ENCODE peak calls at places on chromosomes 4 and X, in ten cellular contexts. T is stomach, N is omental fat pad, Z is natural killer cell, K is AG04449, O is ovary, I is nephron progenitor cell, B is astrocyte, X is RWPE1, C is psoas muscle. F is an unnamed sample.

GRCh38 chr4:56843421-56843899 is 22.0 kb upstream of the SPINK2 start:
- DNase-seq in N (no peak), B (no peak), K (no peak), X (no peak), O (peak), Z (no peak), C (no peak), I (no peak), T (no peak), F (no peak)

GRCh38 chr4:6513678-6514077 is 41.3 kb upstream of the PPP2R2C start:
- DNase-seq in X (no peak), T (no peak), N (no peak), I (no peak), C (no peak), O (no peak), K (no peak), B (no peak), Z (no peak), F (no peak)

GRCh38 chr4:2305766-2306501 is 44.0 kb upstream of the MXD4 start:
- DNase-seq in K (no peak), X (no peak), B (no peak), Z (no peak), C (no peak), I (no peak), T (peak), N (no peak), O (no peak), F (no peak)

GRCh38 chr4:133347409-133347808 is 198.3 kb downstream of the PCDH10 start:
- DNase-seq in X (no peak), I (no peak), T (no peak), C (no peak), B (no peak), O (no peak), N (no peak), K (no peak), Z (no peak), F (no peak)

GRCh38 chrX:6614516-6614915 is 79.6 kb upstream of the VCX3A start:
- DNase-seq in O (no peak), C (no peak), K (no peak), T (no peak), Z (no peak), B (no peak), N (no peak), I (no peak), X (no peak), F (no peak)

GRCh38 chrX:153969904-153970397 is 1.7 kb downstream of the HCFC1 start:
- DNase-seq in T (no peak), K (no peak), I (no peak), O (peak), X (no peak), C (no peak), Z (no peak), N (no peak), B (peak), F (no peak)

GRCh38 chr4:185730387-185730786 is 81.6 kb downstream of the SORBS2 start:
- DNase-seq in B (peak), K (no peak), I (no peak), N (no peak), O (no peak), Z (no peak), C (no peak), X (no peak), T (no peak), F (no peak)

GRCh38 chrX:32116047-32116446 is 1044.2 kb upstream of the FTHL17 start:
- DNase-seq in Z (no peak), O (no peak), I (no peak), C (no peak), T (no peak), B (no peak), X (no peak), K (no peak), N (no peak), F (no peak)

GRCh38 chrX:147699061-147699460 is 212.7 kb upstream of the FMR1 start:
- DNase-seq in K (no peak), C (no peak), I (no peak), T (no peak), Z (no peak), N (no peak), O (no peak), X (no peak), B (no peak), F (no peak)

GRCh38 chr4:128924951-128925350 is 115.5 kb downstream of the JADE1 start:
- DNase-seq in X (no peak), B (peak), C (no peak), Z (no peak), I (no peak), O (no peak), N (no peak), K (no peak), T (no peak), F (no peak)

GRCh38 chr4:109355835-109356234 is 53.4 kb upstream of the COL25A1 start:
- DNase-seq in K (no peak), T (no peak), X (no peak), O (no peak), C (no peak), I (no peak), Z (no peak), N (no peak), B (no peak), F (no peak)

GRCh38 chrX:68415289-68415688 is 18.0 kb downstream of the OPHN1 start:
- DNase-seq in C (peak), T (peak), X (no peak), Z (no peak), I (no peak), K (no peak), N (no peak), B (peak), O (no peak), F (no peak)

GRCh38 chr4:168589154-168589553 is 92.3 kb downstream of the PALLD start:
- DNase-seq in T (no peak), X (peak), O (no peak), I (no peak), B (peak), K (no peak), C (no peak), N (no peak), Z (no peak), F (no peak)

GRCh38 chr4:16897991-16898827 is at the start of gene LDB2:
- DNase-seq in C (peak), K (peak), N (no peak), O (peak), I (peak), Z (no peak), X (no peak), B (peak), T (peak), F (no peak)

GRCh38 chr4:189773909-189774308 is 166.8 kb upstream of the FRG1 start:
- DNase-seq in O (no peak), Z (no peak), B (peak), N (no peak), I (no peak), T (no peak), C (no peak), X (peak), K (peak), F (no peak)

GRCh38 chr4:76293705-76294274 is 12.7 kb upstream of the STBD1 start:
- DNase-seq in N (no peak), C (no peak), X (no peak), T (no peak), Z (no peak), I (no peak), K (no peak), B (no peak), O (no peak), F (no peak)

GRCh38 chr4:81883004-81883403 is 411.3 kb upstream of the RASGEF1B start:
- DNase-seq in X (no peak), C (no peak), B (no peak), O (no peak), Z (no peak), K (no peak), I (no peak), T (no peak), N (no peak), F (no peak)

GRCh38 chr4:158020734-158021346 is 152.0 kb downstream of the GASK1B start:
- DNase-seq in K (peak), T (no peak), N (no peak), I (no peak), C (no peak), X (peak), B (peak), Z (no peak), O (no peak), F (no peak)

GRCh38 chr4:99201687-99202086 is 17.4 kb downstream of the ADH6 start:
- DNase-seq in T (no peak), I (no peak), C (no peak), Z (no peak), O (no peak), K (no peak), N (no peak), X (no peak), B (no peak), F (no peak)

DNA sequence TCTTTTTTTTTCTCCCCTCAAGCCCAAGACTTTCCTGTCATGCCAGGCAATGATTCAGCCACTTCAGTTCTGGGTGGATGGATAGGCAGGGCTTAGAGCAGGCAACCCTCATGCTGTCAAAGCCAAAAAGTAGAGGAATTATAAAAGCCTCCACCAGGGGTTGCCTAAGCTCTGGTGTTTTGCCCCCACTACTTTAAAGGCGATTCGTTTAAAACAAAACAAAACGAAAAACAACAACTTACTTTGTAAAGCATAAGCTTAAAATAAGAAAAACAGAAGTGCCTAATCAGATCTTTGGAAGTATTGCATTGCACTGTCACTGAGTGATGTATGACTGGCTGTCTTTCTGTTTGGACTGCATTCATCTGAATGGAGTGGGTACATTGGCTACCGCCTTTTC is 5.3 kb upstream of the IDS start:
- DNase-seq in I (no peak), O (no peak), T (no peak), B (no peak), K (no peak), C (no peak), Z (no peak), X (no peak), N (no peak), F (no peak)
- TF ChIP-seq CTCF in I (peak), O (no peak), T (no peak), B (no peak), K (no peak), C (no peak), Z (no peak), X (no peak), N (no peak), F (no peak)

GRCh38 chrX:83658731-83659130 is 150.6 kb downstream of the POU3F4 start:
- DNase-seq in C (no peak), Z (no peak), X (no peak), N (no peak), K (no peak), T (no peak), B (no peak), I (no peak), O (no peak), F (no peak)
- TF ChIP-seq CTCF in C (no peak), Z (no peak), X (no peak), N (no peak), K (no peak), T (no peak), B (no peak), I (no peak), O (no peak), F (no peak)

GRCh38 chrX:114071412-114071811 is 512.5 kb upstream of the HTR2C start:
- DNase-seq in C (no peak), B (no peak), T (no peak), N (no peak), X (no peak), Z (no peak), O (no peak), K (no peak), I (no peak), F (no peak)

GRCh38 chrX:114077773-114078172 is 506.1 kb upstream of the HTR2C start:
- DNase-seq in I (no peak), N (no peak), Z (no peak), B (no peak), X (no peak), K (no peak), C (no peak), O (no peak), T (no peak), F (no peak)

GRCh38 chrX:114073926-114074325 is 510.0 kb upstream of the HTR2C start:
- DNase-seq in B (no peak), O (no peak), C (no peak), X (no peak), K (no peak), I (no peak), T (no peak), Z (no peak), N (no peak), F (no peak)

DNA sequence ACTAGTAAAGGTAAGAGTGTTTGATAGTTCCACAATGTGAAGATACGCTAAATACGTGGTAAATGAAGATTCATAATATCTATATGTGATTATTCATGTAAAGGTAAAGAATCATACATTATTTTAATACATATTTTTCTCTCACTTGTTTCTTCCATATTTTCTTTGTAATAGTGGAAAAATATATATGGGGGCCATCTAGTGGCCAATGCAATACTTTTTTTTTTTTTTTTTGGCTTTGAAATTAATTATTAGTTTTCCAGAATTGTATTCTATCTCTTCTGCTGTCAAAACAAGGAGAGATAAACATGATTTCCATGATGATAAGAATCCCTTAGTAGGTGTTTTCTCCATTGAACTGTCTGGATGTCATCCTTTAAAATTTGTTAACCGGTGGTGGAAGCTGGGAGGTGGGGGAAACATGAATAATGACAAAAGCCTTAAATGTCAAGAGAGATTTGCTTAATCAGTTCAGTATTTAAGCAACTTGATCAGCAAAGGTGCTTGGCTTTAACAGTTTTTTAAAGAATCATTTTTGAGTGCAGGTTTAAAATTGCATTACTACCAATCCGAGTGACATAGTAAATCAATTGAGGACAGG is 508.7 kb upstream of the HTR2C start:
- DNase-seq in B (no peak), N (no peak), O (no peak), K (no peak), X (no peak), T (no peak), I (no peak), Z (no peak), C (no peak), F (no peak)
- TF ChIP-seq CTCF in B (no peak), N (no peak), O (no peak), K (no peak), X (peak), T (no peak), I (peak), Z (no peak), C (peak), F (peak)

GRCh38 chr4:73259552-73260140 is 1.0 kb upstream of the ANKRD17 start:
- DNase-seq in O (peak), N (no peak), T (no peak), I (peak), K (no peak), C (no peak), B (peak), Z (no peak), X (no peak), F (no peak)

GRCh38 chr4:73257995-73258667 is 467 bp downstream of the ANKRD17 start:
- DNase-seq in O (peak), Z (peak), I (no peak), N (no peak), T (no peak), K (no peak), X (no peak), B (peak), C (no peak), F (no peak)

GRCh38 chr4:73257242-73257994 is 1.2 kb downstream of the ANKRD17 start:
- DNase-seq in N (peak), C (peak), T (peak), Z (peak), O (peak), X (peak), K (peak), B (peak), I (peak), F (peak)

GRCh38 chr4:73258668-73259551 is at the start of gene ANKRD17:
- DNase-seq in C (peak), K (peak), T (peak), N (peak), O (peak), Z (peak), I (peak), B (peak), X (peak), F (peak)
- TF ChIP-seq CTCF in C (no peak), K (peak), T (no peak), N (no peak), O (peak), Z (no peak), I (no peak), B (no peak), X (peak), F (peak)

F was measured in ascending aorta.